ENCODE peak calls at places on chromosomes 4 and X, in six cellular contexts. One of them, this sample, is unnamed.

GRCh38 chr4:139453041-139453370 is 915 bp upstream of the RAB33B start:
- DNase-seq in H1: no peak
- DNase-seq in SK-N-SH: no peak
- DNase-seq in GM12878: peak; percentile 59
- DNase-seq in HepG2: peak; percentile 88
- DNase-seq in GM12892: peak; percentile 29
- DNase-seq in this sample: peak; percentile 50

GRCh38 chr4:98113005-98113404 is 30.3 kb downstream of the STPG2 start:
- DNase-seq in H1: no peak
- DNase-seq in SK-N-SH: no peak
- DNase-seq in GM12878: no peak
- DNase-seq in HepG2: peak; percentile 5
- DNase-seq in GM12892: no peak
- DNase-seq in this sample: no peak

GRCh38 chrX:3262906-3263305 is 83.5 kb downstream of the MXRA5 start:
- DNase-seq in H1: no peak
- DNase-seq in SK-N-SH: no peak
- DNase-seq in GM12878: no peak
- DNase-seq in HepG2: peak; percentile 6
- DNase-seq in GM12892: no peak
- DNase-seq in this sample: no peak

GRCh38 chr4:173450281-173450680 is 51.4 kb upstream of the SCRG1 start:
- DNase-seq in H1: no peak
- DNase-seq in SK-N-SH: no peak
- DNase-seq in GM12878: no peak
- DNase-seq in HepG2: no peak
- DNase-seq in GM12892: no peak
- DNase-seq in this sample: no peak

GRCh38 chrX:19902110-19902509 is 14.7 kb upstream of the SH3KBP1 start:
- DNase-seq in H1: no peak
- DNase-seq in SK-N-SH: no peak
- DNase-seq in GM12878: no peak
- DNase-seq in HepG2: no peak
- DNase-seq in GM12892: no peak
- DNase-seq in this sample: no peak

GRCh38 chr4:70715097-70715496 is 6.7 kb upstream of the RUFY3 start:
- DNase-seq in H1: no peak
- DNase-seq in SK-N-SH: no peak
- DNase-seq in GM12878: no peak
- DNase-seq in HepG2: no peak
- DNase-seq in GM12892: no peak
- DNase-seq in this sample: no peak

GRCh38 chrX:68355629-68355920 is 77.7 kb downstream of the OPHN1 start:
- DNase-seq in H1: no peak
- DNase-seq in SK-N-SH: no peak
- DNase-seq in GM12878: no peak
- DNase-seq in HepG2: peak; percentile 2
- DNase-seq in GM12892: no peak
- DNase-seq in this sample: no peak

GRCh38 chrX:7891928-7892327 is 35.3 kb downstream of the PNPLA4 start:
- DNase-seq in H1: no peak
- DNase-seq in SK-N-SH: peak; percentile 12
- DNase-seq in GM12878: no peak
- DNase-seq in HepG2: peak; percentile 29
- DNase-seq in GM12892: no peak
- DNase-seq in this sample: no peak

GRCh38 chr4:48360966-48361470 is 19.7 kb downstream of the SLAIN2 start:
- DNase-seq in H1: no peak
- DNase-seq in SK-N-SH: no peak
- DNase-seq in GM12878: no peak
- DNase-seq in HepG2: no peak
- DNase-seq in GM12892: no peak
- DNase-seq in this sample: no peak

GRCh38 chrX:85573801-85574200 is 194.3 kb upstream of the POF1B start:
- DNase-seq in H1: no peak
- DNase-seq in SK-N-SH: no peak
- DNase-seq in GM12878: no peak
- DNase-seq in HepG2: no peak
- DNase-seq in GM12892: no peak
- DNase-seq in this sample: no peak

GRCh38 chrX:46653482-46653881 is 79.9 kb downstream of the CHST7 start:
- DNase-seq in H1: no peak
- DNase-seq in SK-N-SH: peak; percentile 34
- DNase-seq in GM12878: no peak
- DNase-seq in HepG2: peak; percentile 3
- DNase-seq in GM12892: no peak
- DNase-seq in this sample: no peak

GRCh38 chr4:85681194-85681803 is 206.3 kb downstream of the ARHGAP24 start:
- DNase-seq in H1: no peak
- DNase-seq in SK-N-SH: no peak
- DNase-seq in GM12878: no peak
- DNase-seq in HepG2: no peak
- DNase-seq in GM12892: no peak
- DNase-seq in this sample: no peak

GRCh38 chr4:73341454-73341853 is 62.6 kb upstream of the ALB start:
- DNase-seq in H1: no peak
- DNase-seq in SK-N-SH: peak; percentile 11
- DNase-seq in GM12878: peak; percentile 16
- DNase-seq in HepG2: peak; percentile 85
- DNase-seq in GM12892: peak; percentile 2
- DNase-seq in this sample: peak; percentile 5

GRCh38 chr4:80103615-80104014 is 30.6 kb upstream of the ANTXR2 start:
- DNase-seq in H1: no peak
- DNase-seq in SK-N-SH: no peak
- DNase-seq in GM12878: no peak
- DNase-seq in HepG2: no peak
- DNase-seq in GM12892: no peak
- DNase-seq in this sample: no peak

GRCh38 chr4:112897548-112897947 is 151.9 kb upstream of the ANK2 start:
- DNase-seq in H1: no peak
- DNase-seq in SK-N-SH: no peak
- DNase-seq in GM12878: no peak
- DNase-seq in HepG2: peak; percentile 23
- DNase-seq in GM12892: no peak
- DNase-seq in this sample: no peak

GRCh38 chrX:2820131-2820771 is 8.5 kb upstream of the GYG2 start:
- DNase-seq in H1: no peak
- DNase-seq in SK-N-SH: no peak
- DNase-seq in GM12878: no peak
- DNase-seq in HepG2: no peak
- DNase-seq in GM12892: no peak
- DNase-seq in this sample: no peak

GRCh38 chr4:177483271-177483670 is 41.0 kb upstream of the AGA start:
- DNase-seq in H1: no peak
- DNase-seq in SK-N-SH: no peak
- DNase-seq in GM12878: no peak
- DNase-seq in HepG2: no peak
- DNase-seq in GM12892: no peak
- DNase-seq in this sample: no peak

GRCh38 chr4:149823770-149824221 is 8.2 kb upstream of the IQCM start:
- DNase-seq in H1: no peak
- DNase-seq in SK-N-SH: no peak
- DNase-seq in GM12878: no peak
- DNase-seq in HepG2: no peak
- DNase-seq in GM12892: no peak
- DNase-seq in this sample: no peak

GRCh38 chrX:141467442-141467841 is 117.1 kb downstream of the SPANXA1 start:
- DNase-seq in H1: no peak
- DNase-seq in SK-N-SH: peak; percentile 1
- DNase-seq in GM12878: no peak
- DNase-seq in HepG2: no peak
- DNase-seq in GM12892: no peak
- DNase-seq in this sample: no peak

GRCh38 chrX:34371740-34372139 is 239.6 kb upstream of the FAM47A start:
- DNase-seq in H1: no peak
- DNase-seq in SK-N-SH: no peak
- DNase-seq in GM12878: no peak
- DNase-seq in HepG2: no peak
- DNase-seq in GM12892: no peak
- DNase-seq in this sample: no peak

GRCh38 chr4:158768577-158769174 is at the start of gene FNIP2:
- DNase-seq in H1: no peak
- DNase-seq in SK-N-SH: peak; percentile 98
- DNase-seq in GM12878: no peak
- DNase-seq in HepG2: peak; percentile 56
- DNase-seq in GM12892: peak; percentile 52
- DNase-seq in this sample: peak; percentile 53

GRCh38 chrX:100969936-100970335 is 428 bp downstream of the ARL13A start:
- DNase-seq in H1: no peak
- DNase-seq in SK-N-SH: peak; percentile 50
- DNase-seq in GM12878: no peak
- DNase-seq in HepG2: no peak
- DNase-seq in GM12892: no peak
- DNase-seq in this sample: no peak

GRCh38 chrX:100969408-100969807 is at the start of gene ARL13A:
- DNase-seq in H1: no peak
- DNase-seq in SK-N-SH: no peak
- DNase-seq in GM12878: no peak
- DNase-seq in HepG2: no peak
- DNase-seq in GM12892: no peak
- DNase-seq in this sample: no peak

GRCh38 chrX:100975212-100975611 is 5.7 kb downstream of the ARL13A start:
- DNase-seq in H1: no peak
- DNase-seq in SK-N-SH: no peak
- DNase-seq in GM12878: no peak
- DNase-seq in HepG2: no peak
- DNase-seq in GM12892: no peak
- DNase-seq in this sample: no peak

GRCh38 chrX:100976211-100976610 is 6.7 kb downstream of the ARL13A start:
- DNase-seq in H1: no peak
- DNase-seq in SK-N-SH: no peak
- DNase-seq in GM12878: no peak
- DNase-seq in HepG2: no peak
- DNase-seq in GM12892: no peak
- DNase-seq in this sample: no peak

GRCh38 chrX:100973411-100973810 is 3.9 kb downstream of the ARL13A start:
- DNase-seq in H1: no peak
- DNase-seq in SK-N-SH: no peak
- DNase-seq in GM12878: no peak
- DNase-seq in HepG2: no peak
- DNase-seq in GM12892: no peak
- DNase-seq in this sample: no peak
- TF ChIP-seq TAF1 in H1: no peak
- TF ChIP-seq TAF1 in SK-N-SH: no peak
- TF ChIP-seq TAF1 in GM12878: no peak
- TF ChIP-seq TAF1 in HepG2: no peak
- TF ChIP-seq TAF1 in GM12892: no peak
- TF ChIP-seq TAF1 in this sample: no peak

DNA sequence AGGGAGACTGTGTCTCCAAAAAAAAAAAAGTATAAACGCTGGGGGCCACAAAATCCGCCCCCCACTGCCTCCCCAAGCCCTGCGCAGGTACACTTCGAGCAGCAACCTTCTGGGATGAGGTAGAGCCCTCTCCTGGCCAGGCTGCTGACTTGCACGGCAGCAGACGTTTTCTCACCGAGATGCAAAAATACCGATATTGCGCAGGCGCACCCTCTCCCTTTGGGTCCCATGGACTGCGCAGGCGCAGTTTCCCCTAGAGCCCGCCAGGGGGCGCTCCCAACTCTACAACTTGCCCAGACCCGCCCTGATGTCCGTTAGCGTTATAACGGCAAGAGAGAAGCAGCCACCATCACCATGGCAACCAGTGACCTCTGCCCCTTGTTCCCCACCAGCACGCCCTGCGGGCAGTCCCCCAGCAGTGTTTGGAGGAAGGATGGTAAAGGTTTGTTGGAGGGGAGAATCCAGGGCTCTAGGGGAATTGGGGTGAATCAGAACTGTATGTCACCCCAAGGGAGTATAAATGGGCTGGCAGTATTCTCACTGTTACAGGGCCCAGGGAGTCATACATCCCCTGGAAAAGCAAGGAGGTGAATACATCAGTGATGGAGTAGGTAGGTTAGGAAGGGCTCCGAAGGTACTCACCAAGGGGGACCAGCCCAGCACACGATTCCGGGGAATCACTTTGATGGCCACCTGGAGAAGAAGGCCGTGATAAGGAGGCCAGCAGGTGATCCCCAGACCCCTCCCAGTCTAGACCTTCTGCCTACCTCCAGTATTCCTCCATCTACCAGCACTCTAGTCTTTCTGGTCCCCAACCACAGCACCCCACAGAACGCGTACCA is 1.5 kb downstream of the PIM2 start:
- DNase-seq in H1: peak; percentile 68
- DNase-seq in SK-N-SH: peak; percentile 94
- DNase-seq in GM12878: peak; percentile 88
- DNase-seq in HepG2: peak; percentile 88
- DNase-seq in GM12892: peak; percentile 70
- DNase-seq in this sample: peak; percentile 51
- TF ChIP-seq POLR2AphosphoS5 in H1: no peak
- TF ChIP-seq POLR2AphosphoS5 in SK-N-SH: no peak
- TF ChIP-seq POLR2AphosphoS5 in GM12878: peak; percentile 48
- TF ChIP-seq POLR2AphosphoS5 in HepG2: no peak
- TF ChIP-seq POLR2AphosphoS5 in GM12892: no peak
- TF ChIP-seq POLR2AphosphoS5 in this sample: no peak

GRCh38 chr4:146282662-146283061 is 68.3 kb downstream of the REELD1 start:
- DNase-seq in H1: no peak
- DNase-seq in SK-N-SH: no peak
- DNase-seq in GM12878: no peak
- DNase-seq in HepG2: no peak
- DNase-seq in GM12892: no peak
- DNase-seq in this sample: no peak

GRCh38 chr4:146274774-146275173 is 60.4 kb downstream of the REELD1 start:
- DNase-seq in H1: no peak
- DNase-seq in SK-N-SH: no peak
- DNase-seq in GM12878: no peak
- DNase-seq in HepG2: no peak
- DNase-seq in GM12892: no peak
- DNase-seq in this sample: no peak

GRCh38 chr4:146283758-146284651 is 69.7 kb downstream of the REELD1 start:
- DNase-seq in H1: no peak
- DNase-seq in SK-N-SH: no peak
- DNase-seq in GM12878: no peak
- DNase-seq in HepG2: no peak
- DNase-seq in GM12892: no peak
- DNase-seq in this sample: no peak

GRCh38 chr4:146275370-146275769 is 61.0 kb downstream of the REELD1 start:
- DNase-seq in H1: no peak
- DNase-seq in SK-N-SH: no peak
- DNase-seq in GM12878: no peak
- DNase-seq in HepG2: no peak
- DNase-seq in GM12892: no peak
- DNase-seq in this sample: no peak

DNA sequence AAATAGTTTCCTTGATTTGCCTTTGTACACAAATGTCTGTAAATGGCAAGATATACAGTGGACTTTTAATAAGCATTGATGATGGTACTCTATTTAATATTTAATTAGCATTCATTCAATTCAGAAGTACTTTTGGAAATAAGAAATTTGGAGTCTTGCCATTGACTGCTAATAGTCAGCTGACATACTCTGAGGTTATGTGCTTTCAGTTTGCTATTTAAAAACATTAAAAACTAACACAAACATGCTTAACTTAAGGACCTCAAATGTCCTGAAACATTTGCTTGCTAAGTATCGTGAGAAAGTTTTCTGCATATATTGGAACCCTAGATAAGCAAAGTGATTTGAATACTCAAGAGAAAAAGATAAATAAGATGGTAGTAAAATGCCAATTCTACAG is 64.6 kb downstream of the REELD1 start:
- DNase-seq in H1: no peak
- DNase-seq in SK-N-SH: no peak
- DNase-seq in GM12878: no peak
- DNase-seq in HepG2: no peak
- DNase-seq in GM12892: no peak
- DNase-seq in this sample: no peak
- TF ChIP-seq TAF1 in H1: no peak
- TF ChIP-seq TAF1 in SK-N-SH: no peak
- TF ChIP-seq TAF1 in GM12878: no peak
- TF ChIP-seq TAF1 in HepG2: no peak
- TF ChIP-seq TAF1 in GM12892: no peak
- TF ChIP-seq TAF1 in this sample: no peak

GRCh38 chr4:174524242-174524641 is 2.0 kb upstream of the HPGD start:
- DNase-seq in H1: no peak
- DNase-seq in SK-N-SH: no peak
- DNase-seq in GM12878: no peak
- DNase-seq in HepG2: no peak
- DNase-seq in GM12892: no peak
- DNase-seq in this sample: no peak
- TF ChIP-seq POLR2AphosphoS5 in H1: no peak
- TF ChIP-seq POLR2AphosphoS5 in SK-N-SH: no peak
- TF ChIP-seq POLR2AphosphoS5 in GM12878: no peak
- TF ChIP-seq POLR2AphosphoS5 in HepG2: no peak
- TF ChIP-seq POLR2AphosphoS5 in GM12892: no peak
- TF ChIP-seq POLR2AphosphoS5 in this sample: no peak